ENCODE peak calls at places on chromosome 5, in six cellular contexts. One of them, this sample, is unnamed.

GRCh38 chr5:132467292-132467984 is 23.1 kb downstream of the IRF1 start:
- DNase-seq in H54: no peak
- DNase-seq in Caco-2: no peak
- DNase-seq in NCI-H226: no peak
- DNase-seq in stimulated activated CD8-positive, alpha-beta memory T cell treated with anti-CD3 and anti-CD28 coated beads, Interleukin-15, amount 100 ng/mL, for 1 hour: no peak
- DNase-seq in CD4-positive, alpha-beta T cell: no peak
- DNase-seq in this sample: no peak

GRCh38 chr5:180484813-180485212 is 9.4 kb upstream of the CNOT6 start:
- DNase-seq in H54: no peak
- DNase-seq in Caco-2: no peak
- DNase-seq in NCI-H226: no peak
- DNase-seq in stimulated activated CD8-positive, alpha-beta memory T cell treated with anti-CD3 and anti-CD28 coated beads, Interleukin-15, amount 100 ng/mL, for 1 hour: no peak
- DNase-seq in CD4-positive, alpha-beta T cell: no peak
- DNase-seq in this sample: no peak

GRCh38 chr5:36407396-36407795 is 105.7 kb upstream of the RANBP3L start:
- DNase-seq in H54: no peak
- DNase-seq in Caco-2: no peak
- DNase-seq in NCI-H226: peak; percentile 36
- DNase-seq in stimulated activated CD8-positive, alpha-beta memory T cell treated with anti-CD3 and anti-CD28 coated beads, Interleukin-15, amount 100 ng/mL, for 1 hour: no peak
- DNase-seq in CD4-positive, alpha-beta T cell: no peak
- DNase-seq in this sample: no peak

GRCh38 chr5:132639706-132640130 is 18.3 kb upstream of the IL13 start:
- DNase-seq in H54: no peak
- DNase-seq in Caco-2: no peak
- DNase-seq in NCI-H226: no peak
- DNase-seq in stimulated activated CD8-positive, alpha-beta memory T cell treated with anti-CD3 and anti-CD28 coated beads, Interleukin-15, amount 100 ng/mL, for 1 hour: no peak
- DNase-seq in CD4-positive, alpha-beta T cell: no peak
- DNase-seq in this sample: no peak

GRCh38 chr5:124952079-124952478 is 205.6 kb upstream of the ZNF608 start:
- DNase-seq in H54: no peak
- DNase-seq in Caco-2: no peak
- DNase-seq in NCI-H226: no peak
- DNase-seq in stimulated activated CD8-positive, alpha-beta memory T cell treated with anti-CD3 and anti-CD28 coated beads, Interleukin-15, amount 100 ng/mL, for 1 hour: no peak
- DNase-seq in CD4-positive, alpha-beta T cell: no peak
- DNase-seq in this sample: no peak

GRCh38 chr5:81884871-81885270 is 87.0 kb upstream of the ATG10 start:
- DNase-seq in H54: no peak
- DNase-seq in Caco-2: no peak
- DNase-seq in NCI-H226: no peak
- DNase-seq in stimulated activated CD8-positive, alpha-beta memory T cell treated with anti-CD3 and anti-CD28 coated beads, Interleukin-15, amount 100 ng/mL, for 1 hour: no peak
- DNase-seq in CD4-positive, alpha-beta T cell: no peak
- DNase-seq in this sample: no peak

GRCh38 chr5:102826629-102827028 is 71.5 kb downstream of the PAM start:
- DNase-seq in H54: no peak
- DNase-seq in Caco-2: no peak
- DNase-seq in NCI-H226: no peak
- DNase-seq in stimulated activated CD8-positive, alpha-beta memory T cell treated with anti-CD3 and anti-CD28 coated beads, Interleukin-15, amount 100 ng/mL, for 1 hour: no peak
- DNase-seq in CD4-positive, alpha-beta T cell: no peak
- DNase-seq in this sample: no peak

GRCh38 chr5:172486912-172487311 is 32.6 kb upstream of the SH3PXD2B start:
- DNase-seq in H54: no peak
- DNase-seq in Caco-2: no peak
- DNase-seq in NCI-H226: no peak
- DNase-seq in stimulated activated CD8-positive, alpha-beta memory T cell treated with anti-CD3 and anti-CD28 coated beads, Interleukin-15, amount 100 ng/mL, for 1 hour: no peak
- DNase-seq in CD4-positive, alpha-beta T cell: no peak
- DNase-seq in this sample: no peak

GRCh38 chr5:37867634-37868033 is 27.8 kb upstream of the GDNF start:
- DNase-seq in H54: no peak
- DNase-seq in Caco-2: no peak
- DNase-seq in NCI-H226: peak; percentile 22
- DNase-seq in stimulated activated CD8-positive, alpha-beta memory T cell treated with anti-CD3 and anti-CD28 coated beads, Interleukin-15, amount 100 ng/mL, for 1 hour: no peak
- DNase-seq in CD4-positive, alpha-beta T cell: no peak
- DNase-seq in this sample: no peak

GRCh38 chr5:155189981-155190380 is 176.4 kb downstream of the KIF4B start:
- DNase-seq in H54: no peak
- DNase-seq in Caco-2: no peak
- DNase-seq in NCI-H226: no peak
- DNase-seq in stimulated activated CD8-positive, alpha-beta memory T cell treated with anti-CD3 and anti-CD28 coated beads, Interleukin-15, amount 100 ng/mL, for 1 hour: no peak
- DNase-seq in CD4-positive, alpha-beta T cell: no peak
- DNase-seq in this sample: no peak

This sample was measured in left lung.